ENCODE peak calls at places on chromosomes 1 and 21, in eight cellular contexts. E, O, T, A, X, Q, J and H are unnamed samples.

GRCh38 chr1:166840309-166841302 is 1.3 kb downstream of the POGK start:
- DNase-seq in E (no peak), O (no peak), T (no peak), A (no peak), X (no peak), Q (no peak), J (peak), H (no peak)

GRCh38 chr1:230749150-230749549 is 2.0 kb downstream of the CAPN9 start:
- DNase-seq in E (no peak), O (no peak), T (no peak), A (no peak), X (no peak), Q (no peak), J (no peak), H (no peak)

GRCh38 chr21:25664462-25665070 is 25.5 kb downstream of the JAM2 start:
- DNase-seq in E (no peak), O (no peak), T (no peak), A (no peak), X (no peak), Q (no peak), J (no peak), H (no peak)

GRCh38 chr1:205967555-205968335 is 24.5 kb upstream of the SLC26A9 start:
- DNase-seq in E (no peak), O (no peak), T (no peak), A (no peak), X (no peak), Q (no peak), J (no peak), H (no peak)

GRCh38 chr1:51280321-51281096 is 44.4 kb downstream of the RNF11 start:
- DNase-seq in E (no peak), O (no peak), T (no peak), A (no peak), X (no peak), Q (no peak), J (no peak), H (no peak)

GRCh38 chr1:39645411-39646043 is 6.1 kb upstream of the HEYL start:
- DNase-seq in E (no peak), O (no peak), T (no peak), A (no peak), X (no peak), Q (no peak), J (no peak), H (no peak)

GRCh38 chr1:66296901-66297300 is 237.1 kb upstream of the SGIP1 start:
- DNase-seq in E (no peak), O (no peak), T (no peak), A (no peak), X (no peak), Q (no peak), J (no peak), H (no peak)

GRCh38 chr1:6331543-6332246 is 61.9 kb downstream of the ACOT7 start:
- DNase-seq in E (no peak), O (no peak), T (no peak), A (no peak), X (no peak), Q (no peak), J (no peak), H (no peak)

GRCh38 chr1:8939362-8939995 is 6.2 kb upstream of the CA6 start:
- DNase-seq in E (no peak), O (no peak), T (no peak), A (no peak), X (no peak), Q (no peak), J (no peak), H (no peak)

GRCh38 chr1:52601519-52601918 is 652 bp upstream of the GPX7 start:
- DNase-seq in E (no peak), O (no peak), T (no peak), A (peak), X (no peak), Q (no peak), J (no peak), H (no peak)

GRCh38 chr1:15578921-15579682 is 5.7 kb downstream of the AGMAT start:
- DNase-seq in E (no peak), O (no peak), T (no peak), A (no peak), X (no peak), Q (no peak), J (no peak), H (peak)

GRCh38 chr1:219702551-219703215 is 89.8 kb upstream of the ZC3H11B start:
- DNase-seq in E (no peak), O (no peak), T (no peak), A (no peak), X (no peak), Q (no peak), J (no peak), H (no peak)

GRCh38 chr1:31939484-31940329 is 1.5 kb upstream of the PTP4A2 start:
- DNase-seq in E (no peak), O (peak), T (peak), A (peak), X (peak), Q (peak), J (peak), H (peak)

GRCh38 chr1:68963353-68963752 is 466.5 kb upstream of the DEPDC1 start:
- DNase-seq in E (no peak), O (peak), T (no peak), A (no peak), X (no peak), Q (no peak), J (no peak), H (no peak)

GRCh38 chr21:37535130-37535529 is 168.6 kb downstream of the DYRK1A start:
- DNase-seq in E (no peak), O (no peak), T (no peak), A (no peak), X (no peak), Q (no peak), J (no peak), H (no peak)

GRCh38 chr21:46222436-46223116 is 6.0 kb downstream of the LSS start:
- DNase-seq in E (no peak), O (no peak), T (no peak), A (no peak), X (no peak), Q (no peak), J (no peak), H (no peak)

GRCh38 chr1:192376387-192376786 is 59.6 kb downstream of the RGS21 start:
- DNase-seq in E (no peak), O (no peak), T (no peak), A (peak), X (no peak), Q (no peak), J (no peak), H (peak)

GRCh38 chr1:96059736-96060135 is 661.8 kb upstream of the PTBP2 start:
- DNase-seq in E (no peak), O (no peak), T (no peak), A (no peak), X (no peak), Q (no peak), J (no peak), H (no peak)

GRCh38 chr1:76819976-76820375 is 47.3 kb upstream of the ST6GALNAC5 start:
- DNase-seq in E (no peak), O (no peak), T (no peak), A (no peak), X (no peak), Q (no peak), J (no peak), H (no peak)

GRCh38 chr21:18549214-18549905 is 145.8 kb upstream of the TMPRSS15 start:
- DNase-seq in E (no peak), O (no peak), T (no peak), A (no peak), X (no peak), Q (no peak), J (no peak), H (no peak)

GRCh38 chr21:36169465-36170128 is 13.0 kb downstream of the DOP1B start:
- DNase-seq in E (no peak), O (no peak), T (no peak), A (no peak), X (no peak), Q (no peak), J (no peak), H (no peak)

GRCh38 chr21:35324372-35325220 is 275.5 kb upstream of the RUNX1 start:
- DNase-seq in E (no peak), O (peak), T (no peak), A (no peak), X (no peak), Q (no peak), J (no peak), H (no peak)

GRCh38 chr1:58982259-58982998 is 198.6 kb upstream of the JUN start:
- DNase-seq in E (no peak), O (no peak), T (no peak), A (no peak), X (no peak), Q (no peak), J (no peak), H (no peak)

GRCh38 chr1:115898020-115898419 is 57.1 kb upstream of the NHLH2 start:
- DNase-seq in E (no peak), O (no peak), T (no peak), A (no peak), X (no peak), Q (no peak), J (no peak), H (no peak)

GRCh38 chr1:61098333-61098732 is 16.0 kb downstream of the NFIA start:
- DNase-seq in E (no peak), O (no peak), T (no peak), A (no peak), X (no peak), Q (no peak), J (no peak), H (no peak)

DNA sequence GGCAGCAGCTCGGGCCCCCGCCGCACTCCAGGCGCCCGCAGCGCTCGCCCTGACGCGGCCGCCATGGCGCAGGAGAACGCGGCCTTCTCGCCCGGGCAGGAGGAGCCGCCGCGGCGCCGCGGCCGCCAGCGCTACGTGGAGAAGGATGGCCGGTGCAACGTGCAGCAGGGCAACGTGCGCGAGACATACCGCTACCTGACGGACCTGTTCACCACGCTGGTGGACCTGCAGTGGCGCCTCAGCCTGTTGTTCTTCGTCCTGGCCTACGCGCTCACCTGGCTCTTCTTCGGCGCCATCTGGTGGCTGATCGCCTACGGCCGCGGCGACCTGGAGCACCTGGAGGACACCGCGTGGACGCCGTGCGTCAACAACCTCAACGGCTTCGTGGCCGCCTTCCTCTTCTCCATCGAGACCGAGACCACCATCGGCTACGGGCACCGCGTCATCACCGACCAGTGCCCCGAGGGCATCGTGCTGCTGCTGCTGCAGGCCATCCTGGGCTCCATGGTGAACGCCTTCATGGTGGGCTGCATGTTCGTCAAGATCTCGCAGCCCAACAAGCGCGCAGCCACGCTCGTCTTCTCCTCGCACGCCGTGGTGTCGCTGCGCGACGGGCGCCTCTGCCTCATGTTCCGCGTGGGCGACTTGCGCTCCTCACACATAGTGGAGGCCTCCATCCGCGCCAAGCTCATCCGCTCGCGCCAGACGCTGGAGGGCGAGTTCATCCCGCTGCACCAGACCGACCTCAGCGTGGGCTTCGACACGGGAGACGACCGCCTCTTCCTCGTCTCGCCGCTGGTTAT is 2.8 kb downstream of the KCNJ9 start:
- DNase-seq in E (peak), O (no peak), T (peak), A (no peak), X (peak), Q (peak), J (peak), H (no peak)
- H3K4me3 ChIP-seq in E (peak), O (peak), T (peak), A (no peak), X (peak), Q (peak), J (no peak), H (no peak)

DNA sequence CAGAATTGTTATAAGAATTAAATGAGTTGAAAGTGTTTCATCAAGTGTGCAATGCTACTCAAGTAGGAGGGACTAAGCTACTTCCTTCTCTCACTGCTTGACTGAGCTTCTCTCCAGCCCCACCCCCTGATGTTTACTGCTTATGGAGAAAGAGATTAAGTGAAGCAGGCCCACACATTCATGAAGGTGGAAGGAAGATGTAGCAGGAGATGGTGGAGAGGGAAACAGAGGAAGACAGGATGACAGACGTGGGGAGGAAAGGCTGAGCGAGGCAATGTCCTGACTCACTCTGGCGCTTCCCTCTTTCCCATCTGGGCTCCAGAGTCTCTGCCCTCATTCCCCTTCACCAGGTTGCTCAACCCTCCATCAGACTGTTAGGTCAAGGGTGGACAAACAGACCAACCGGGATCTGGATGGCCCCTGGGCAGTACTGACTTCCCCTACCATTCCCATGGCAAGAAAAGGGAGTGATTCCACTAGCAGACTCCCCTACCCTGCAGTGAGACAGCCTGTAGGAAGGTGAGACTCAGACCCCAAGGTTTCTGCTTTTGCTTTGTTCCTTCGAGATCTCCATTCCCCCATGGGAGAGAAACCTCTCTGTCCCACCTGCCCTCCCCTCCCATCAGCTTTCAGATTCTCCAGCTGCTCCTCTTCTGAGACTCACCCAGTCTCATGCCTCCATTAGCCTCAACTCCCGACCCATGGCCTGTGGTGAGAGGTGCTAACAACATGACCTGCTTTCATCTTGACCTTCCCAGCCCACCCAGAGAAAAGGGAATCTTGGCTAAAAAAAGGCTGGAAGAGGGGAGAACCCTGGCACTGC is 3.1 kb upstream of the ARHGEF2 start:
- DNase-seq in E (no peak), O (no peak), T (no peak), A (peak), X (no peak), Q (no peak), J (no peak), H (peak)
- H3K4me3 ChIP-seq in E (no peak), O (no peak), T (no peak), A (no peak), X (peak), Q (peak), J (peak), H (no peak)

DNA sequence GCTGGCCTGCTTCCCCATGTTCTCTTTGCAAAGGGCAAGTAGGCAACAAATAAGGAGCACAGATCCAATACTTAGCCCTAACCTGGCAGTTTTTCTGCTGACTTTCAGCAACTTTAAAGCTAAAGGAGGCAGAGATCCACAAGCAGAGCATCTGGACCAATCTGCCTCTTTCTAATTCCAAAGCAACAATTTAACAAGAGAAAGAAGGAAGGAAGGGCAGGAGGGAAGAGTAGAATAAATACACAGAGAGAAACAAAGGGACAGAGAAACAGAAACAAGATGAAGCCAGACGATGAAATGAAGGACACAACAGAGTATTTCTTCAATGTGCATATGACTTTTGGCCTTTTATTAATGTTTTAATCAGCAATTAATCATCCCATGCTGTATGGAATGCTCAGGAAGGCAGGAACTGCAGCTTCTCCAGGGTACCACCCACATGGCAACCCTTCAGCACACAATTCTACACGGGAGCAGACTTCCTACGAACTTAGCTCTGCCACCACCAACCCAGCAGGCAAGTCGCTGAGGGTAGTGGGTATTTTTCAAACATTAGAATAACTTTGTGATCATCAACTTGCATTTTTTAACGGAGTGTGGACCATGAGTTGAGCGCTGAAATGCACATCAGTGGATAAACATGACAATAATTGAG is 15.3 kb downstream of the CLCC1 start:
- DNase-seq in E (no peak), O (no peak), T (no peak), A (no peak), X (no peak), Q (no peak), J (no peak), H (no peak)
- H3K4me3 ChIP-seq in E (no peak), O (no peak), T (no peak), A (no peak), X (no peak), Q (no peak), J (no peak), H (no peak)

DNA sequence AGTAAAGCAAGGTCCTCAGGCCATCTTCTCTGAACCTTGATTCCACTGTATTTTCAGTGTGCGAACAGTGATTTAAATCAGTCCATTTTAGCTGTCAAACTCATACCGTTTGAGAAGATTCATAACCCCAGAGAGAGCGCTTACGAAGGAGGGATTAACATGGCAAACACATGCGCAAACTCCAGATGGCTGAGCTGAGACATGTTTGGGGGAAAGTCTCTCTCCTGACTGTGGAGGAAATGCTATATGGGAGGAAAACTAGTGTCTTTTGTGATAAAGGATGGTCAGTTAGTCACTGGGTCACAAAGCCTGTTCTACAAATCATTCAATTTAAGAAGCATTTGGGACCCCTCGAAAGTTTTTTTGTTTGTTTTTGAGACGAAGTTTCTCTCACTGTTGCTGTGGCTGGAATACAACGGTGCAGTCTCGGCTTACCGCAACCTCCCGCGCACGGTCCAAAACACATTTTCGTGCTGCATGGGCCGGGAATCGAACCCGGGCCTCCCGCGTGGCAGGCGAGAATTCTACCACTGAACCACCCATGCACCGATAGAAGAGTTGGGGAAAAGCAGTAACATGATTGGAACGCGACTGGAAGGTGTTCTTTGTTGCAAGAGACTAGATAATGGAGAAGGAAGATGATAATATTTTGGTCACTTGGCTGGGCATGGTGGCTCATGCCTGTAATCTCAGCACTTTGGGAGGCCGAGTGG is 58.4 kb upstream of the CXADR start:
- DNase-seq in E (peak), O (peak), T (peak), A (no peak), X (no peak), Q (peak), J (peak), H (peak)
- H3K4me3 ChIP-seq in E (peak), O (no peak), T (peak), A (no peak), X (no peak), Q (peak), J (peak), H (no peak)

GRCh38 chr1:200886590-200886989 is 8.1 kb upstream of the INAVA start:
- DNase-seq in E (no peak), O (no peak), T (no peak), A (no peak), X (no peak), Q (no peak), J (no peak), H (no peak)
- H3K4me3 ChIP-seq in E (no peak), O (no peak), T (no peak), A (no peak), X (no peak), Q (no peak), J (no peak), H (no peak)

GRCh38 chr1:119632103-119632490 is 16.0 kb downstream of the ZNF697 start:
- DNase-seq in E (no peak), O (no peak), T (no peak), A (no peak), X (no peak), Q (no peak), J (no peak), H (no peak)

GRCh38 chr1:119631433-119632102 is 16.5 kb downstream of the ZNF697 start:
- DNase-seq in E (no peak), O (peak), T (peak), A (no peak), X (no peak), Q (peak), J (peak), H (no peak)

GRCh38 chr1:119632836-119633235 is 15.2 kb downstream of the ZNF697 start:
- DNase-seq in E (no peak), O (no peak), T (no peak), A (no peak), X (no peak), Q (no peak), J (no peak), H (no peak)

GRCh38 chr1:119633575-119634325 is 14.3 kb downstream of the ZNF697 start:
- DNase-seq in E (no peak), O (no peak), T (no peak), A (no peak), X (no peak), Q (no peak), J (no peak), H (no peak)

GRCh38 chr1:119631086-119631432 is 17.0 kb downstream of the ZNF697 start:
- DNase-seq in E (no peak), O (no peak), T (no peak), A (no peak), X (no peak), Q (no peak), J (no peak), H (no peak)
- H3K4me3 ChIP-seq in E (no peak), O (peak), T (no peak), A (no peak), X (no peak), Q (no peak), J (no peak), H (no peak)

GRCh38 chr1:40665335-40666171 is at the start of gene RIMS3:
- DNase-seq in E (no peak), O (no peak), T (peak), A (peak), X (peak), Q (no peak), J (peak), H (peak)

GRCh38 chr1:40662864-40663263 is 2.6 kb downstream of the RIMS3 start:
- DNase-seq in E (no peak), O (peak), T (no peak), A (peak), X (no peak), Q (no peak), J (no peak), H (no peak)

GRCh38 chr1:40663324-40664166 is 1.9 kb downstream of the RIMS3 start:
- DNase-seq in E (no peak), O (no peak), T (no peak), A (peak), X (no peak), Q (no peak), J (no peak), H (peak)

GRCh38 chr1:40664167-40664537 is 1.3 kb downstream of the RIMS3 start:
- DNase-seq in E (no peak), O (no peak), T (no peak), A (peak), X (no peak), Q (no peak), J (no peak), H (no peak)

GRCh38 chr1:40664791-40665190 is 691 bp downstream of the RIMS3 start:
- DNase-seq in E (no peak), O (no peak), T (peak), A (peak), X (no peak), Q (no peak), J (no peak), H (no peak)
- H3K4me3 ChIP-seq in E (peak), O (peak), T (peak), A (peak), X (no peak), Q (no peak), J (no peak), H (peak)